ENCODE peak calls at places on chromosome 12, in five cellular contexts. C is pons, S is cardiac muscle cell, G is AG08395, O is NCI-H1105 treated with DMSO at 0.1 percent for 48 hours. R is an unnamed sample.

GRCh38 chr12:80353254-80353653 is 90.8 kb upstream of the PTPRQ start:
- DNase-seq in C (no peak), S (no peak), G (peak), O (no peak), R (no peak)

GRCh38 chr12:5965950-5966383 is 20.9 kb upstream of the ANO2 start:
- DNase-seq in C (peak), S (peak), G (peak), O (peak), R (peak)

GRCh38 chr12:118964988-118965387 is 16.4 kb upstream of the SRRM4 start:
- DNase-seq in C (no peak), S (no peak), G (no peak), O (peak), R (no peak)

GRCh38 chr12:83027021-83027723 is 340.5 kb downstream of the TMTC2 start:
- DNase-seq in C (no peak), S (no peak), G (no peak), O (no peak), R (no peak)

GRCh38 chr12:113788020-113788856 is 177.9 kb downstream of the RBM19 start:
- DNase-seq in C (no peak), S (no peak), G (peak), O (no peak), R (no peak)

GRCh38 chr12:72966684-72967083 is 694.5 kb downstream of the TRHDE start:
- DNase-seq in C (no peak), S (no peak), G (no peak), O (no peak), R (no peak)

GRCh38 chr12:51334774-51335173 is 10.8 kb upstream of the BIN2 start:
- DNase-seq in C (no peak), S (no peak), G (peak), O (no peak), R (no peak)

GRCh38 chr12:14833952-14834351 is 9.4 kb downstream of the ART4 start:
- DNase-seq in C (no peak), S (no peak), G (no peak), O (no peak), R (no peak)

GRCh38 chr12:2057041-2057792 is 4.4 kb downstream of the CACNA1C start:
- DNase-seq in C (peak), S (peak), G (peak), O (peak), R (peak)

GRCh38 chr12:80195143-80195726 is 95.9 kb downstream of the OTOGL start:
- DNase-seq in C (no peak), S (peak), G (peak), O (peak), R (no peak)

GRCh38 chr12:4787965-4788364 is 67.8 kb downstream of the GALNT8 start:
- DNase-seq in C (no peak), S (no peak), G (no peak), O (no peak), R (no peak)

GRCh38 chr12:29164477-29165163 is 15.5 kb downstream of the FAR2 start:
- DNase-seq in C (no peak), S (no peak), G (peak), O (no peak), R (no peak)

GRCh38 chr12:32482226-32482625 is 82.9 kb downstream of the FGD4 start:
- DNase-seq in C (peak), S (no peak), G (no peak), O (no peak), R (no peak)

GRCh38 chr12:23930599-23930998 is 18.9 kb downstream of the SOX5 start:
- DNase-seq in C (no peak), S (no peak), G (no peak), O (no peak), R (no peak)

GRCh38 chr12:33245459-33245858 is 194.2 kb downstream of the SYT10 start:
- DNase-seq in C (peak), S (no peak), G (no peak), O (no peak), R (no peak)

GRCh38 chr12:103523771-103524170 is 28.0 kb upstream of the C12orf42 start:
- DNase-seq in C (no peak), S (no peak), G (no peak), O (peak), R (no peak)

GRCh38 chr12:101045486-101046474 is 164.3 kb downstream of the SLC5A8 start:
- DNase-seq in C (peak), S (no peak), G (no peak), O (no peak), R (no peak)

GRCh38 chr12:6792522-6793201 is 3.3 kb downstream of the CD4 start:
- DNase-seq in C (peak), S (peak), G (no peak), O (no peak), R (peak)

GRCh38 chr12:122023339-122024131 is 1.9 kb downstream of the BCL7A start:
- DNase-seq in C (peak), S (peak), G (peak), O (peak), R (no peak)

GRCh38 chr12:60262378-60262777 is 666.5 kb downstream of the SLC16A7 start:
- DNase-seq in C (no peak), S (no peak), G (no peak), O (peak), R (no peak)

GRCh38 chr12:88945041-88945732 is 364.9 kb upstream of the KITLG start:
- DNase-seq in C (no peak), S (no peak), G (no peak), O (no peak), R (no peak)

GRCh38 chr12:19299765-19300164 is 139.5 kb upstream of the AEBP2 start:
- DNase-seq in C (no peak), S (no peak), G (no peak), O (no peak), R (no peak)

GRCh38 chr12:47188576-47189441 is 109.0 kb upstream of the AMIGO2 start:
- DNase-seq in C (no peak), S (no peak), G (peak), O (no peak), R (no peak)

GRCh38 chr12:31369712-31370521 is 44.0 kb upstream of the SINHCAF start:
- DNase-seq in C (no peak), S (peak), G (peak), O (no peak), R (no peak)

GRCh38 chr12:2138294-2138693 is 85.5 kb downstream of the CACNA1C start:
- DNase-seq in C (no peak), S (no peak), G (no peak), O (no peak), R (no peak)

GRCh38 chr12:67299936-67300335 is 30.8 kb downstream of the CAND1 start:
- DNase-seq in C (no peak), S (no peak), G (no peak), O (no peak), R (no peak)

GRCh38 chr12:6688543-6688999 is 604 bp downstream of the ZNF384 start:
- DNase-seq in C (peak), S (peak), G (no peak), O (no peak), R (peak)